ENCODE peak calls at places on chromosomes 4 and X, in four cellular contexts. I, D, V and C are unnamed samples.

GRCh38 chrX:41522071-41522470 is 74.9 kb downstream of the NYX start:
- DNase-seq in D (no peak), I (no peak), V (no peak), C (no peak)

GRCh38 chr4:52917836-52918235 is 55.7 kb downstream of the RASL11B start:
- DNase-seq in I (no peak), D (no peak), V (no peak), C (no peak)

GRCh38 chr4:89352541-89352940 is 44.9 kb upstream of the GPRIN3 start:
- DNase-seq in I (no peak), D (no peak), V (no peak), C (no peak)

GRCh38 chr4:27248829-27249228 is 388.2 kb downstream of the STIM2 start:
- DNase-seq in I (peak), D (no peak), V (no peak), C (no peak)

GRCh38 chr4:71257761-71258160 is 81.1 kb upstream of the SLC4A4 start:
- DNase-seq in V (no peak), D (no peak), I (no peak), C (no peak)

GRCh38 chr4:183987987-183988392 is 82.9 kb downstream of the STOX2 start:
- DNase-seq in I (peak), V (peak), D (peak), C (peak)

GRCh38 chrX:129678176-129678880 is 23.6 kb upstream of the APLN start:
- DNase-seq in D (peak), V (no peak), I (no peak), C (no peak)

GRCh38 chrX:40931921-40932320 is 153.3 kb upstream of the USP9X start:
- DNase-seq in D (no peak), V (no peak), I (peak), C (no peak)

GRCh38 chr4:40333921-40334352 is 1.2 kb upstream of the CHRNA9 start:
- DNase-seq in V (peak), D (peak), I (peak), C (peak)

GRCh38 chr4:40548256-40548655 is 81.4 kb downstream of the RBM47 start:
- DNase-seq in I (peak), V (no peak), D (no peak), C (no peak)